ENCODE peak calls at places on chromosomes 13 and 19, in seven cellular contexts. Z is T-helper 9 cell, S is ACHN, U is hepatic stellate cell, M is NCI-H2029, W is hypothalamus, V is HFFc6. E is an unnamed sample.

GRCh38 chr13:37984357-37984756 is 114.8 kb upstream of the TRPC4 start:
- DNase-seq in Z (no peak), S (no peak), U (no peak), M (no peak), W (no peak), V (no peak), E (no peak)

GRCh38 chr13:44243198-44243852 is 130.3 kb upstream of the SERP2 start:
- DNase-seq in Z (no peak), S (peak; percentile 14), U (peak; percentile 69), M (no peak), W (no peak), V (peak; percentile 3), E (peak; percentile 33)

GRCh38 chr19:493391-494170 is 2.7 kb upstream of the MADCAM1 start:
- DNase-seq in Z (no peak), S (no peak), U (no peak), M (no peak), W (no peak), V (no peak), E (no peak)

GRCh38 chr13:109764045-109764444 is 22.3 kb downstream of the IRS2 start:
- DNase-seq in Z (no peak), S (no peak), U (no peak), M (no peak), W (no peak), V (no peak), E (no peak)

GRCh38 chr19:4571305-4571917 is 11.9 kb upstream of the SEMA6B start:
- DNase-seq in Z (no peak), S (no peak), U (no peak), M (no peak), W (no peak), V (no peak), E (no peak)

GRCh38 chr13:40582531-40582930 is 83.9 kb downstream of the FOXO1 start:
- DNase-seq in Z (no peak), S (no peak), U (no peak), M (no peak), W (no peak), V (no peak), E (no peak)

GRCh38 chr19:28466107-28467045 is 746.6 kb downstream of the UQCRFS1 start:
- DNase-seq in Z (peak; percentile 25), S (peak; percentile 46), U (peak; percentile 48), M (peak; percentile 67), W (peak; percentile 1), V (no peak), E (peak; percentile 24)

GRCh38 chr13:110628477-110628793 is 13.1 kb downstream of the NAXD start:
- DNase-seq in Z (no peak), S (no peak), U (peak; percentile 89), M (no peak), W (no peak), V (no peak), E (no peak)

GRCh38 chr13:113743366-113744195 is 15.4 kb upstream of the TMEM255B start:
- DNase-seq in Z (no peak), S (no peak), U (no peak), M (no peak), W (no peak), V (no peak), E (no peak)

GRCh38 chr19:7293795-7294570 is at the start of gene INSR:
- DNase-seq in Z (no peak), S (peak; percentile 42), U (peak; percentile 98), M (peak; percentile 79), W (peak; percentile 83), V (peak; percentile 83), E (peak; percentile 12)

GRCh38 chr19:32233885-32234284 is 111.5 kb upstream of the ZNF507 start:
- DNase-seq in Z (no peak), S (no peak), U (no peak), M (no peak), W (peak; percentile 18), V (no peak), E (no peak)

GRCh38 chr13:89361909-89362308 is 1690.7 kb downstream of the SLITRK5 start:
- DNase-seq in Z (no peak), S (peak; percentile 3), U (no peak), M (no peak), W (no peak), V (no peak), E (no peak)

GRCh38 chr13:91169641-91170040 is 177.8 kb upstream of the MIR17HG start:
- DNase-seq in Z (no peak), S (no peak), U (no peak), M (no peak), W (no peak), V (no peak), E (no peak)